ENCODE peak calls at places on chromosomes 4 and X, in eight cellular contexts. Y, V, Z, S, G, P, E and M are unnamed samples.

GRCh38 chr4:143728171-143728570 is 27.7 kb upstream of the FREM3 start:
- DNase-seq in V (no peak), E (no peak), Z (no peak), P (no peak), S (no peak), Y (no peak), G (no peak), M (no peak)

GRCh38 chr4:110196871-110197420 is 1.5 kb downstream of the ELOVL6 start:
- DNase-seq in Z (peak; percentile 15), V (peak; percentile 12), G (peak; percentile 75), E (peak; percentile 48), Y (peak; percentile 41), S (no peak), P (peak; percentile 44), M (no peak)

GRCh38 chr4:5249727-5250126 is 198.4 kb downstream of the STK32B start:
- DNase-seq in E (no peak), G (no peak), P (no peak), Z (no peak), S (no peak), Y (no peak), V (no peak), M (no peak)

GRCh38 chrX:71941771-71942170 is 31.1 kb downstream of the NHSL2 start:
- DNase-seq in Y (peak; percentile 77), V (no peak), P (no peak), E (no peak), G (no peak), S (no peak), Z (no peak), M (no peak)

GRCh38 chr4:76090241-76090691 is 15.8 kb downstream of the ART3 start:
- DNase-seq in P (no peak), S (no peak), G (peak; percentile 95), Y (peak; percentile 56), V (no peak), E (peak; percentile 99), Z (no peak), M (peak; percentile 18)

GRCh38 chr4:123064390-123064789 is 142.0 kb upstream of the NUDT6 start:
- DNase-seq in Y (peak; percentile 22), S (no peak), G (no peak), V (no peak), P (no peak), E (peak; percentile 97), Z (no peak), M (no peak)

GRCh38 chr4:112923514-112923913 is 125.9 kb upstream of the ANK2 start:
- DNase-seq in Z (no peak), V (no peak), Y (no peak), S (no peak), E (no peak), P (no peak), G (no peak), M (no peak)

GRCh38 chr4:60737858-60738257 is 462.3 kb upstream of the ADGRL3 start:
- DNase-seq in Z (no peak), P (no peak), Y (no peak), E (peak; percentile 45), V (no peak), S (no peak), G (no peak), M (no peak)

GRCh38 chr4:13524504-13525243 is 19.6 kb downstream of the NKX3-2 start:
- DNase-seq in S (no peak), Y (no peak), P (no peak), V (no peak), Z (no peak), E (no peak), G (no peak), M (no peak)

GRCh38 chrX:123899701-123900100 is 39.8 kb downstream of the XIAP start:
- DNase-seq in Z (no peak), P (no peak), V (no peak), S (no peak), E (no peak), G (no peak), Y (no peak), M (no peak)

GRCh38 chr4:2083826-2084160 is 24.7 kb downstream of the NAT8L start:
- DNase-seq in Z (no peak), V (no peak), E (no peak), Y (no peak), S (no peak), P (no peak), G (no peak), M (no peak)

GRCh38 chr4:89829470-89830138 is 7.4 kb downstream of the SNCA start:
- DNase-seq in S (no peak), Y (peak; percentile 21), E (peak; percentile 86), Z (no peak), P (peak; percentile 42), V (no peak), G (peak; percentile 45), M (peak; percentile 57)

GRCh38 chr4:110104661-110105060 is 93.8 kb downstream of the ELOVL6 start:
- DNase-seq in V (no peak), P (no peak), E (no peak), Z (no peak), G (no peak), Y (no peak), S (peak; percentile 4), M (no peak)

GRCh38 chr4:10421344-10422055 is 35.7 kb downstream of the ZNF518B start:
- DNase-seq in G (no peak), P (no peak), S (no peak), V (no peak), Z (no peak), E (peak; percentile 25), Y (no peak), M (peak; percentile 1)

GRCh38 chr4:26741491-26741871 is 119.2 kb upstream of the STIM2 start:
- DNase-seq in E (no peak), Z (no peak), P (no peak), S (no peak), Y (no peak), G (no peak), V (no peak), M (no peak)

GRCh38 chrX:39242187-39242586 is 440.9 kb downstream of the MID1IP1 start:
- DNase-seq in P (peak; percentile 7), S (no peak), Z (no peak), E (peak; percentile 14), G (peak; percentile 35), V (no peak), Y (peak; percentile 1), M (no peak)

GRCh38 chr4:7971881-7972500 is 32.3 kb upstream of the AFAP1 start:
- DNase-seq in P (no peak), E (peak; percentile 60), G (no peak), V (no peak), Z (no peak), Y (no peak), S (no peak), M (no peak)

GRCh38 chr4:96016615-96017299 is 176.9 kb downstream of the PDHA2 start:
- DNase-seq in G (peak; percentile 2), P (no peak), V (no peak), Z (no peak), E (peak; percentile 87), Y (peak; percentile 70), S (no peak), M (no peak)